ENCODE peak calls at places on chromosome 17, in nine cellular contexts. O is GM23248; J is heart right ventricle; W is transverse colon; N is CD8-positive, alpha-beta memory T cell; R is pancreas; Q is mesenchymal stem cell; H is IMR-90; A is right cardiac atrium. C is an unnamed sample.

GRCh38 chr17:72565758-72566157 is 444.9 kb downstream of the SOX9 start:
- DNase-seq in O (no peak), J (no peak), W (no peak), N (no peak), R (no peak), Q (no peak), H (no peak), A (no peak), C (no peak)

GRCh38 chr17:4901648-4902344 is 1.1 kb downstream of the CHRNE start:
- DNase-seq in O (no peak), J (peak), W (no peak), N (no peak), R (peak), Q (no peak), H (no peak), A (peak), C (no peak)

GRCh38 chr17:1605681-1606351 is 22.8 kb downstream of the SLC43A2 start:
- DNase-seq in O (no peak), J (no peak), W (no peak), N (no peak), R (no peak), Q (no peak), H (no peak), A (peak), C (no peak)

GRCh38 chr17:29566473-29567361 is at the start of gene ABHD15:
- DNase-seq in O (peak), J (peak), W (peak), N (peak), R (peak), Q (peak), H (peak), A (peak), C (peak)

GRCh38 chr17:66301418-66301863 is 972 bp upstream of the PRKCA start:
- DNase-seq in O (no peak), J (no peak), W (peak), N (no peak), R (no peak), Q (no peak), H (no peak), A (no peak), C (no peak)

GRCh38 chr17:10652984-10653680 is 4.0 kb downstream of the MYH3 start:
- DNase-seq in O (no peak), J (no peak), W (no peak), N (peak), R (no peak), Q (no peak), H (no peak), A (no peak), C (no peak)

GRCh38 chr17:72191901-72192300 is 71.1 kb downstream of the SOX9 start:
- DNase-seq in O (no peak), J (peak), W (no peak), N (no peak), R (no peak), Q (no peak), H (no peak), A (peak), C (peak)

GRCh38 chr17:72953621-72954020 is 138.9 kb downstream of the SLC39A11 start:
- DNase-seq in O (no peak), J (no peak), W (no peak), N (no peak), R (no peak), Q (no peak), H (no peak), A (no peak), C (no peak)

GRCh38 chr17:78236362-78237127 is 5.1 kb downstream of the TMEM235 start:
- DNase-seq in O (no peak), J (no peak), W (no peak), N (no peak), R (no peak), Q (no peak), H (no peak), A (peak), C (no peak)

GRCh38 chr17:46026815-46027125 is 27.7 kb downstream of the STH start:
- DNase-seq in O (no peak), J (no peak), W (no peak), N (no peak), R (no peak), Q (no peak), H (no peak), A (no peak), C (no peak)

GRCh38 chr17:32558997-32559650 is 72.3 kb downstream of the CDK5R1 start:
- DNase-seq in O (no peak), J (no peak), W (no peak), N (no peak), R (no peak), Q (peak), H (no peak), A (no peak), C (no peak)

GRCh38 chr17:538096-538973 is 176.3 kb downstream of the VPS53 start:
- DNase-seq in O (peak), J (no peak), W (no peak), N (no peak), R (no peak), Q (peak), H (peak), A (no peak), C (no peak)

DNA sequence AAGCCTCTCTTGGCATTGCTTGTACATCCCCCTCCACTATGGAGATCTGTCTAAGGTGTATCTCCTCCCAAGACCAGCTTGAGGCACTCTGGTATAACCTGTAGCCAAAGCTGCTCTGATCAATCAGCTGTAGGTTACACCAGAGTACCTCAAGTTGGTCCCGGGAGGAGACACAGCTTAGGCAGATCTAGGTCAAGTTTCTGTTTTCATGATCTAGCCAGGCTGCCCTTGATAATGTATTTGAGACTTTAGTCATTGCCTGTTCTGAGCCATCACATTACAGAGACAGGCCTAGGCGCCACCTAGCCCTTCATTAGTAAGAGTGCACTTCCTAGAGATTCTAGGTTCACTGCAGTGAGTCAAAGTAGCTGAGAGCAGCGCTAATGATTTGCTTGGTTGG is 31.4 kb downstream of the ASGR1 start:
- DNase-seq in O (no peak), J (no peak), W (no peak), N (no peak), R (no peak), Q (no peak), H (no peak), A (no peak), C (no peak)
- H3K27ac ChIP-seq in O (no peak), J (no peak), W (no peak), N (no peak), R (no peak), Q (no peak), H (no peak), A (no peak), C (no peak)

GRCh38 chr17:63702616-63703015 is 2.7 kb upstream of the LIMD2 start:
- DNase-seq in O (no peak), J (no peak), W (no peak), N (no peak), R (no peak), Q (no peak), H (no peak), A (no peak), C (no peak)

GRCh38 chr17:63703029-63703428 is 3.1 kb upstream of the LIMD2 start:
- DNase-seq in O (no peak), J (no peak), W (no peak), N (no peak), R (no peak), Q (no peak), H (no peak), A (no peak), C (no peak)

GRCh38 chr17:63704259-63704576 is 4.3 kb upstream of the LIMD2 start:
- DNase-seq in O (no peak), J (no peak), W (no peak), N (no peak), R (no peak), Q (no peak), H (no peak), A (peak), C (no peak)

GRCh38 chr17:63704836-63705235 is 4.9 kb upstream of the LIMD2 start:
- DNase-seq in O (no peak), J (no peak), W (no peak), N (no peak), R (no peak), Q (no peak), H (no peak), A (no peak), C (no peak)

DNA sequence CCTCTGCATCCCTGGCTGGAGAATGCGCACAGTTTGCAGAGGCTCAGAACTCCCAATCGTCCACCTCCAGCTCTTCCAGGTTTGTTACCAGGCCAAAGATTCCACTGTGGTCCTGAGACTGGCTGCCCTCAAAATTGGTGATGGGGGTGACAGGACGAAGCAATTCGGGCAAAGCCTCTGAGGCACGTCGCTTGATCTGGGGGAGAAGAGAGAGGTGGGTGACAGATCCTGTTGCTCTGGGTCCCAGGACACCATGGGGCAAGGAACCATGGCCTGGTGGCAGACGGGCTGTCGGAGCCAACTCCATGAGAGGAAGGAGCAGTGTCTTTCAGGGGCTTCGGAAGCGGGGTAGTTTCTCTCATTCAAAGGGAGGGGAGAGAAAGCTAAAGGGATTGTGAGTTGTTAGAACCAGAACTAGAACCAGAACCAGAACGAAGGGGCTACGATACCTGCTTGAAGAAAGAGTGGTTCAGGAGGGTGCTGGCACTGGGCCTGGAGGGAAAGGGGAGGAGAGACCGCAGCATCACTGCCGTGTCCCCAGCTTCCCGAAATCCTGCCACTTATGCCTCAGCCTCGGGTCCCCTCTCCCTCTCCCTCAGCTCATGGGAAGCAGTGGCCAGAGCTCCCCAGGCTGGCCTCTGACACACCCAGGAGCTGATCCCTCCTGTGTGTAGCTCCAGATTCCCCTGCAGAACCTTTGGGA is 3.8 kb upstream of the LIMD2 start:
- DNase-seq in O (no peak), J (no peak), W (no peak), N (no peak), R (no peak), Q (no peak), H (no peak), A (no peak), C (no peak)
- H3K27ac ChIP-seq in O (no peak), J (no peak), W (no peak), N (no peak), R (no peak), Q (no peak), H (no peak), A (no peak), C (no peak)

DNA sequence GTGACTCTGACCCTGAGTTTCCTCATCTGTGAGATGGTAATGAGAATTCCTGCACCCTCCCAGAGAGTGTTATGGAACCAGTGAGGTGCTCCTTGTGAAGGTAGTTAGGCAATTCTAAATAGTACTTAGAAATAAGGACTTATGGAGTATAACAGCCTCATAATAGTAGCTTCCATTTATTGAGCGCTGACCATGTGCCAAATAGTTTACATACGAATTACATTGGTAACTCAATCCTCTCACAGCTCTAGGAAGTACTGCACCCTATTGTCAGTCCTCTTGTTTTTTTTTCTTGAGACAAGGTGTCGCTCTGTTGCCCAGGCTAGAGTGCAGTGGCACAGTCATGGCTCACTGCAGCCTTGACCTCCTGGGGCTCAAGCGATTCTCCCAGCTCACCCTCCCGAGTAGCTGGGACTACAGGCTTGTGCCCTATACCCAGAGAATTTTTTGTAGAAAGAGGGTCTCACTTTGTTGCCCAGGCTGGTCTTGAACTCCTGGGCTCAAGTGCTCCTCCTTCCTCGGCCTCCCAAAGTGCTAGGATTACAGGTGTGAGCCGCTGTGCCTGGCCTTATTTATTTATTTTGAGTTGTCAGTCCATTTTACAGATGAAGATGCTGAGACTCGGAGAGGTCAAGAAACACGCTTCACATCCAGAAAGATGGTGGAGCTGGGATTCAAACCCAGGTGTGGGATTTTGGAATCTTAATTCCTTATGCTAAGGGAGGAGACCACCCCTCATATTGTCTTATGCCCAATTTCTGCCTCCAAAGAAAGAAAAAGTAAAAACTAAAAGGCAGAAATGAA is 2.9 kb downstream of the TNS4 start:
- DNase-seq in O (peak), J (no peak), W (no peak), N (no peak), R (no peak), Q (no peak), H (no peak), A (peak), C (no peak)
- H3K27ac ChIP-seq in O (peak), J (no peak), W (peak), N (no peak), R (no peak), Q (no peak), H (peak), A (no peak), C (no peak)

DNA sequence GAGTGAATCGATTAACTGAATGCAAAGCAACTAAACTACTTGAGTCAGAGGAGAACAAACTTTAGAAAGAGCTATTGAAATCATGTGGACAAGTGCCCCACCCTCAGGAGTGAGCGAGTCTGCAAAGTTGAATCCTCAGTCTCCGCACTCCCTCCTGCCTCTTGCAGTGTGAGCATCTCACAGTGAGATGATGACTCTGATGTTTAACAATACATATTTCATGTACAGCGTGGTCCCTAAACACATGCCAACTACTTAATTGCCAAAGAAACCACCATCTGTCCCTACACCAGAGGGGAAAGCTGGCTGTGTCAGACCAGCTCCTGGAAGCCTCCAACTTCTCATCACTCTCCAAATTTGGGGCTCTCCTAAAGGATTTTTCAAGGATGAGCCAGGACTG is 31.2 kb downstream of the PIMREG start:
- DNase-seq in O (no peak), J (no peak), W (no peak), N (no peak), R (no peak), Q (no peak), H (peak), A (no peak), C (no peak)
- H3K27ac ChIP-seq in O (no peak), J (no peak), W (peak), N (no peak), R (no peak), Q (no peak), H (no peak), A (no peak), C (no peak)

DNA sequence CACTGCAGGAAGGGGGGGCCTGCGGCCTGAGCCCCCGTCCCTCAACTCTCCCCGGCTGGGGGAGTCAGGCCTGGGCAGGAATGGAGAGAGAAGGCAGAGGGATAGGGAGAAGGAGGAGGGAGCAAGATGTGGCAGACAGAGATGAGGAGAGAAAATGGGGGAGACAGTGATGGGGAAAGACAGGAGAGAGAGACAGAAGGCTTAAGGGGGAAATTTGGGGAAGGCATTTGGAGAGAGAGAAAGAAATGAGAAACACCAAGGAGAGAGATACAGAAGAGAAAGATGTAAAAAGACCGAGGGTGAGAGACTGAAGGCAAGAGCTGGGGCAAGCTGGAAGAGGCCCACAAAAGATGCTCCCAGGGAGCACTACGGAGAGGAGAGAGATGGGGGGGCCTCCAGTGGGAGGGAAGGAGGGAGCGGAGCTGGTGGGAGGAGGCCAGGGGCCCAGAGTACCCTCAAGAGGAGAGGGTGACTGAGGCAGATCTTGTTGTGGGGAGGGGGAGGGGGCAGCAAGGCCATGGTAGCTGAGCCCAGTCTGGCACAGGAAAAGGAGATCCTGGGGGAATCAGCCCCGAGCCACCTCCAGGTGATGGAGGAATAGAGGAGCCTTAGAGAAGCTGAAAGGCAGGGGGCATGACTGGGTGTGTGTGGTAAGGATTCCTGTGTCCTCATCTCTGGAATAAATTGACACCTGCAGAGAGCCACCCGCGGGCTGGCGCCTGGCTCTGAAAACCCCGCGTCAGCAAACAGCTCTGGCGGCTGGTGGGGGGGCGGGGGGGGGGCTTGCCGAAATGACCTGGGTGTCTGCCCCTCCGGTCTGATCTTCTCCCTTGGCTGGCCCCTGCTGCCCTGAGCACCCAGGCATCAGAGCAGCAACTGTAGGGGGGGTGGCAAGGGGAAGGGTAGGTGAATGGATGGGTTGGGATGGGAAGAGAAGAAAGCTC is 1.5 kb upstream of the NLGN2 start:
- DNase-seq in O (peak), J (no peak), W (no peak), N (no peak), R (peak), Q (peak), H (no peak), A (no peak), C (no peak)
- H3K27ac ChIP-seq in O (peak), J (no peak), W (peak), N (no peak), R (no peak), Q (peak), H (peak), A (peak), C (no peak)